ENCODE peak calls at places on chromosomes 4 and X, in nine cellular contexts. One of them, this sample, is unnamed.

GRCh38 chr4:183388777-183389176 is 55.7 kb upstream of the CDKN2AIP start:
- DNase-seq in mammary epithelial cell: no peak
- DNase-seq in AG04449: no peak
- DNase-seq in SK-N-SH: no peak
- DNase-seq in omental fat pad: no peak
- DNase-seq in GM20000: no peak
- DNase-seq in esophagus muscularis mucosa: no peak
- DNase-seq in lower lobe of right lung: no peak
- DNase-seq in endothelial cell: no peak
- DNase-seq in this sample: no peak

GRCh38 chr4:142645478-142646108 is 200.5 kb downstream of the INPP4B start:
- DNase-seq in mammary epithelial cell: no peak
- DNase-seq in AG04449: no peak
- DNase-seq in SK-N-SH: no peak
- DNase-seq in omental fat pad: no peak
- DNase-seq in GM20000: no peak
- DNase-seq in esophagus muscularis mucosa: no peak
- DNase-seq in lower lobe of right lung: no peak
- DNase-seq in endothelial cell: peak; percentile 23
- DNase-seq in this sample: no peak

GRCh38 chrX:53211391-53211978 is 13.5 kb downstream of the KDM5C start:
- DNase-seq in mammary epithelial cell: peak; percentile 74
- DNase-seq in AG04449: no peak
- DNase-seq in SK-N-SH: no peak
- DNase-seq in omental fat pad: peak; percentile 8
- DNase-seq in GM20000: no peak
- DNase-seq in esophagus muscularis mucosa: no peak
- DNase-seq in lower lobe of right lung: no peak
- DNase-seq in endothelial cell: no peak
- DNase-seq in this sample: no peak

GRCh38 chr4:155473420-155474095 is 96.8 kb upstream of the MAP9 start:
- DNase-seq in mammary epithelial cell: no peak
- DNase-seq in AG04449: no peak
- DNase-seq in SK-N-SH: no peak
- DNase-seq in omental fat pad: no peak
- DNase-seq in GM20000: no peak
- DNase-seq in esophagus muscularis mucosa: peak; percentile 34
- DNase-seq in lower lobe of right lung: no peak
- DNase-seq in endothelial cell: no peak
- DNase-seq in this sample: no peak

GRCh38 chrX:55489315-55490009 is at the start of gene USP51:
- DNase-seq in mammary epithelial cell: no peak
- DNase-seq in AG04449: no peak
- DNase-seq in SK-N-SH: peak; percentile 60
- DNase-seq in omental fat pad: no peak
- DNase-seq in GM20000: peak; percentile 27
- DNase-seq in esophagus muscularis mucosa: peak; percentile 89
- DNase-seq in lower lobe of right lung: peak; percentile 59
- DNase-seq in endothelial cell: peak; percentile 40
- DNase-seq in this sample: peak; percentile 41

GRCh38 chrX:45843518-45843917 is 642.8 kb upstream of the DIPK2B start:
- DNase-seq in mammary epithelial cell: no peak
- DNase-seq in AG04449: no peak
- DNase-seq in SK-N-SH: no peak
- DNase-seq in omental fat pad: no peak
- DNase-seq in GM20000: peak; percentile 15
- DNase-seq in esophagus muscularis mucosa: no peak
- DNase-seq in lower lobe of right lung: no peak
- DNase-seq in endothelial cell: no peak
- DNase-seq in this sample: peak; percentile 26

GRCh38 chrX:111662314-111662713 is 18.7 kb upstream of the ALG13 start:
- DNase-seq in mammary epithelial cell: no peak
- DNase-seq in AG04449: no peak
- DNase-seq in SK-N-SH: no peak
- DNase-seq in omental fat pad: no peak
- DNase-seq in GM20000: no peak
- DNase-seq in esophagus muscularis mucosa: no peak
- DNase-seq in lower lobe of right lung: no peak
- DNase-seq in endothelial cell: no peak
- DNase-seq in this sample: no peak

GRCh38 chrX:115449742-115450141 is 111.2 kb upstream of the PLS3 start:
- DNase-seq in mammary epithelial cell: no peak
- DNase-seq in AG04449: no peak
- DNase-seq in SK-N-SH: no peak
- DNase-seq in omental fat pad: peak; percentile 27
- DNase-seq in GM20000: no peak
- DNase-seq in esophagus muscularis mucosa: no peak
- DNase-seq in lower lobe of right lung: peak; percentile 53
- DNase-seq in endothelial cell: no peak
- DNase-seq in this sample: no peak

GRCh38 chr4:8906668-8906970 is 35.0 kb upstream of the HMX1 start:
- DNase-seq in mammary epithelial cell: no peak
- DNase-seq in AG04449: no peak
- DNase-seq in SK-N-SH: peak; percentile 26
- DNase-seq in omental fat pad: no peak
- DNase-seq in GM20000: no peak
- DNase-seq in esophagus muscularis mucosa: no peak
- DNase-seq in lower lobe of right lung: no peak
- DNase-seq in endothelial cell: no peak
- DNase-seq in this sample: no peak

GRCh38 chrX:13167444-13168207 is 123.2 kb upstream of the FAM9C start:
- DNase-seq in mammary epithelial cell: peak; percentile 24
- DNase-seq in AG04449: no peak
- DNase-seq in SK-N-SH: peak; percentile 20
- DNase-seq in omental fat pad: no peak
- DNase-seq in GM20000: peak; percentile 9
- DNase-seq in esophagus muscularis mucosa: no peak
- DNase-seq in lower lobe of right lung: no peak
- DNase-seq in endothelial cell: no peak
- DNase-seq in this sample: no peak

GRCh38 chrX:51878056-51878455 is 15.4 kb upstream of the MAGED1 start:
- DNase-seq in mammary epithelial cell: no peak
- DNase-seq in AG04449: no peak
- DNase-seq in SK-N-SH: no peak
- DNase-seq in omental fat pad: no peak
- DNase-seq in GM20000: no peak
- DNase-seq in esophagus muscularis mucosa: no peak
- DNase-seq in lower lobe of right lung: no peak
- DNase-seq in endothelial cell: no peak
- DNase-seq in this sample: no peak

GRCh38 chr4:145930592-145930991 is 8.0 kb downstream of the ZNF827 start:
- DNase-seq in mammary epithelial cell: no peak
- DNase-seq in AG04449: no peak
- DNase-seq in SK-N-SH: no peak
- DNase-seq in omental fat pad: no peak
- DNase-seq in GM20000: no peak
- DNase-seq in esophagus muscularis mucosa: no peak
- DNase-seq in lower lobe of right lung: no peak
- DNase-seq in endothelial cell: no peak
- DNase-seq in this sample: no peak

GRCh38 chr4:18508801-18509200 is 487.2 kb upstream of the LCORL start:
- DNase-seq in mammary epithelial cell: no peak
- DNase-seq in AG04449: no peak
- DNase-seq in SK-N-SH: no peak
- DNase-seq in omental fat pad: no peak
- DNase-seq in GM20000: no peak
- DNase-seq in esophagus muscularis mucosa: no peak
- DNase-seq in lower lobe of right lung: no peak
- DNase-seq in endothelial cell: no peak
- DNase-seq in this sample: no peak

GRCh38 chr4:169384741-169385140 is 114.0 kb upstream of the SH3RF1 start:
- DNase-seq in mammary epithelial cell: no peak
- DNase-seq in AG04449: no peak
- DNase-seq in SK-N-SH: no peak
- DNase-seq in omental fat pad: no peak
- DNase-seq in GM20000: no peak
- DNase-seq in esophagus muscularis mucosa: no peak
- DNase-seq in lower lobe of right lung: no peak
- DNase-seq in endothelial cell: no peak
- DNase-seq in this sample: no peak

GRCh38 chr4:185540040-185540439 is 4.7 kb upstream of the PDLIM3 start:
- DNase-seq in mammary epithelial cell: no peak
- DNase-seq in AG04449: no peak
- DNase-seq in SK-N-SH: no peak
- DNase-seq in omental fat pad: no peak
- DNase-seq in GM20000: no peak
- DNase-seq in esophagus muscularis mucosa: no peak
- DNase-seq in lower lobe of right lung: no peak
- DNase-seq in endothelial cell: no peak
- DNase-seq in this sample: no peak

DNA sequence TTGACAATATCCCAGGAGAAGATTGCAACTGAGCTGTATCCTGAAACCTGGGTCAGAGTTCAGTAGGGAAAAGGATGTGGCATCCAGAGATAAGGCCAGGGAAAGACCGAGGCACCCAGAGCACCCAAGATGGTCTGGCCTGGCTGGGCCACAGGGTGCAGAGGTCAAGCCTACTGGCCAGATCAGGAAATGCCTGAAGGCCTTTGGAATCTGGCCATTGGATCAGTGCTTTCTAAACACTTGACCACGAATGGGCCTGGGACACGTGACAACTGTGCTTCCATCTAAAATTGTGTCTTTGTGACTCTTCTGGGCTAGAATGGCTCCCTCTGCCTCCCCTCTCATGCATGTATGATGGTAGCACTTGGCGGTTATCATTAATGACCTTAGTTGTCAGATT is 316.9 kb downstream of the EVC2 start:
- DNase-seq in mammary epithelial cell: no peak
- DNase-seq in AG04449: no peak
- DNase-seq in SK-N-SH: no peak
- DNase-seq in omental fat pad: no peak
- DNase-seq in GM20000: no peak
- DNase-seq in esophagus muscularis mucosa: no peak
- DNase-seq in lower lobe of right lung: no peak
- DNase-seq in endothelial cell: no peak
- DNase-seq in this sample: no peak
- TF ChIP-seq CTCF in mammary epithelial cell: no peak
- TF ChIP-seq CTCF in AG04449: no peak
- TF ChIP-seq CTCF in SK-N-SH: no peak
- TF ChIP-seq CTCF in omental fat pad: no peak
- TF ChIP-seq CTCF in GM20000: no peak
- TF ChIP-seq CTCF in esophagus muscularis mucosa: no peak
- TF ChIP-seq CTCF in lower lobe of right lung: no peak
- TF ChIP-seq CTCF in endothelial cell: no peak
- TF ChIP-seq CTCF in this sample: no peak

DNA sequence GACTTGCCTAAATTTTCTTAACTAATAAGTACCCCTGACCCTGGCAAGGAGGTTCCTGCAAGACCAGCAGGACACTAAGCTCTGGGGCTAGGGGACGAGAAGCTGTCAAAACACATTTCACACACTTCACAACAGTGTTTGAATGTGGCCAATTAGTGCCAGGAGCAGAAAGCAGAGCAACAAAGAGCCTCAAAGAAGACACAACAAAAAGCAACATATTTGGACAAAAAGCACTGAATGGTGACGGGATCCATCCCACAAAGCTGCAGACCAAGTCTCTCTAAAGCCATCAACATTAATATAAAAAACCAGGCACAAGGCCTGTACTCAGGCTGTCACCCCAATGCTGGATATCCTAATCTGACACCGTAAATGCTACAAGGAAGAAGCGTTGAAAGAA is 361.9 kb upstream of the RASGEF1B start:
- DNase-seq in mammary epithelial cell: no peak
- DNase-seq in AG04449: no peak
- DNase-seq in SK-N-SH: no peak
- DNase-seq in omental fat pad: no peak
- DNase-seq in GM20000: no peak
- DNase-seq in esophagus muscularis mucosa: no peak
- DNase-seq in lower lobe of right lung: no peak
- DNase-seq in endothelial cell: no peak
- DNase-seq in this sample: no peak
- TF ChIP-seq CTCF in mammary epithelial cell: no peak
- TF ChIP-seq CTCF in AG04449: no peak
- TF ChIP-seq CTCF in SK-N-SH: no peak
- TF ChIP-seq CTCF in omental fat pad: no peak
- TF ChIP-seq CTCF in GM20000: no peak
- TF ChIP-seq CTCF in esophagus muscularis mucosa: no peak
- TF ChIP-seq CTCF in lower lobe of right lung: no peak
- TF ChIP-seq CTCF in endothelial cell: no peak
- TF ChIP-seq CTCF in this sample: no peak

GRCh38 chrX:23667239-23668177 is at the start of gene PRDX4:
- DNase-seq in mammary epithelial cell: peak; percentile 75
- DNase-seq in AG04449: peak; percentile 29
- DNase-seq in SK-N-SH: peak; percentile 95
- DNase-seq in omental fat pad: peak; percentile 39
- DNase-seq in GM20000: peak; percentile 89
- DNase-seq in esophagus muscularis mucosa: peak; percentile 92
- DNase-seq in lower lobe of right lung: peak; percentile 91
- DNase-seq in endothelial cell: peak; percentile 79
- DNase-seq in this sample: peak; percentile 85
- TF ChIP-seq CTCF in mammary epithelial cell: no peak
- TF ChIP-seq CTCF in AG04449: no peak
- TF ChIP-seq CTCF in SK-N-SH: no peak
- TF ChIP-seq CTCF in omental fat pad: no peak
- TF ChIP-seq CTCF in GM20000: no peak
- TF ChIP-seq CTCF in esophagus muscularis mucosa: no peak
- TF ChIP-seq CTCF in lower lobe of right lung: no peak
- TF ChIP-seq CTCF in endothelial cell: no peak
- TF ChIP-seq CTCF in this sample: no peak

GRCh38 chr4:38647096-38647819 is 16.7 kb upstream of the KLF3 start:
- DNase-seq in mammary epithelial cell: no peak
- DNase-seq in AG04449: no peak
- DNase-seq in SK-N-SH: no peak
- DNase-seq in omental fat pad: no peak
- DNase-seq in GM20000: no peak
- DNase-seq in esophagus muscularis mucosa: peak; percentile 19
- DNase-seq in lower lobe of right lung: no peak
- DNase-seq in endothelial cell: no peak
- DNase-seq in this sample: no peak

GRCh38 chr4:38650133-38650532 is 13.9 kb upstream of the KLF3 start:
- DNase-seq in mammary epithelial cell: no peak
- DNase-seq in AG04449: no peak
- DNase-seq in SK-N-SH: no peak
- DNase-seq in omental fat pad: no peak
- DNase-seq in GM20000: no peak
- DNase-seq in esophagus muscularis mucosa: peak; percentile 34
- DNase-seq in lower lobe of right lung: no peak
- DNase-seq in endothelial cell: no peak
- DNase-seq in this sample: no peak

GRCh38 chr4:38641796-38642195 is 22.2 kb upstream of the KLF3 start:
- DNase-seq in mammary epithelial cell: peak; percentile 20
- DNase-seq in AG04449: no peak
- DNase-seq in SK-N-SH: no peak
- DNase-seq in omental fat pad: no peak
- DNase-seq in GM20000: no peak
- DNase-seq in esophagus muscularis mucosa: no peak
- DNase-seq in lower lobe of right lung: no peak
- DNase-seq in endothelial cell: no peak
- DNase-seq in this sample: no peak

GRCh38 chr4:38639245-38639644 is 24.8 kb upstream of the KLF3 start:
- DNase-seq in mammary epithelial cell: no peak
- DNase-seq in AG04449: no peak
- DNase-seq in SK-N-SH: no peak
- DNase-seq in omental fat pad: no peak
- DNase-seq in GM20000: no peak
- DNase-seq in esophagus muscularis mucosa: no peak
- DNase-seq in lower lobe of right lung: no peak
- DNase-seq in endothelial cell: no peak
- DNase-seq in this sample: no peak

DNA sequence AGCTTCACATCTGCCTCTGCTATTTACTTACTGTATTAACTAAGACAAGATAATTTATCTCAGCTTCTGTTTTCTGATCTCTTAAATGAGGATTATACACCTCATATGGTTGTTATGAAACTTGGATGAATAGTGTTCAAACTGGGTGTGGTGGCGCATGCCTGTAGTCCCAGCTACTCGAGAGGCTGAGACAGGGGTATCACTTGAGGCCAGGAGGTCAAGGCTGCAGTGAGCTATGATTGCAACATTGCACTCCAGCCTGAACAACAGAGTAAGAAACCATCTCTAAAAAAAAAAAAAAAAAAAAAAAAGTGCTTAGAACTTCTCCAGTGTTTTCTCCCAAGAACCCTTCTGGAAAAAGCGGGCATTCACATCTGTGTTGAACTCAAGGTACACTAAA is 19.8 kb upstream of the KLF3 start:
- DNase-seq in mammary epithelial cell: no peak
- DNase-seq in AG04449: no peak
- DNase-seq in SK-N-SH: no peak
- DNase-seq in omental fat pad: no peak
- DNase-seq in GM20000: no peak
- DNase-seq in esophagus muscularis mucosa: no peak
- DNase-seq in lower lobe of right lung: no peak
- DNase-seq in endothelial cell: no peak
- DNase-seq in this sample: no peak
- TF ChIP-seq CTCF in mammary epithelial cell: no peak
- TF ChIP-seq CTCF in AG04449: no peak
- TF ChIP-seq CTCF in SK-N-SH: no peak
- TF ChIP-seq CTCF in omental fat pad: no peak
- TF ChIP-seq CTCF in GM20000: no peak
- TF ChIP-seq CTCF in esophagus muscularis mucosa: no peak
- TF ChIP-seq CTCF in lower lobe of right lung: no peak
- TF ChIP-seq CTCF in endothelial cell: no peak
- TF ChIP-seq CTCF in this sample: no peak

This sample was measured in GM13977.